ENCODE peak calls at places on chromosomes 6 and 20, in ten cellular contexts. P is uterus, Q is A549, Z is prostate gland, V is lower leg skin, R is brain microvascular endothelial cell, D is psoas muscle, L is sigmoid colon, F is GM12878, N is fibroblast of pulmonary artery. Y is an unnamed sample.

GRCh38 chr20:2297352-2297717 is 1.5 kb downstream of the TGM3 start:
- DNase-seq in F (no peak), V (peak), Z (no peak), L (no peak), D (no peak), P (no peak), R (no peak), Q (no peak), N (no peak), Y (no peak)

GRCh38 chr6:38588631-38589366 is 50.9 kb downstream of the BTBD9 start:
- DNase-seq in L (no peak), V (no peak), F (no peak), Z (no peak), D (no peak), Q (no peak), N (peak), P (no peak), R (no peak), Y (no peak)

GRCh38 chr20:49384437-49385434 is 97.7 kb downstream of the KCNB1 start:
- DNase-seq in D (peak), R (peak), L (peak), N (peak), P (peak), Q (peak), Z (no peak), F (no peak), V (no peak), Y (peak)

GRCh38 chr6:54083301-54083700 is 27.9 kb upstream of the MLIP start:
- DNase-seq in R (no peak), Z (no peak), D (peak), F (no peak), N (no peak), L (no peak), P (no peak), Q (no peak), V (no peak), Y (no peak)

GRCh38 chr20:23049201-23049932 is at the start of gene THBD:
- DNase-seq in L (peak), N (peak), F (no peak), P (peak), V (peak), D (peak), Q (peak), R (peak), Z (peak), Y (peak)

GRCh38 chr20:20785226-20785625 is 72.8 kb upstream of the RALGAPA2 start:
- DNase-seq in N (no peak), D (no peak), P (no peak), Z (no peak), L (no peak), V (no peak), F (no peak), R (no peak), Q (no peak), Y (no peak)

GRCh38 chr6:32190054-32190945 is at the start of gene PBX2:
- DNase-seq in P (peak), V (peak), L (peak), R (peak), N (peak), D (peak), Z (peak), Q (peak), F (peak), Y (peak)

GRCh38 chr6:137767931-137768690 is 98.9 kb upstream of the TNFAIP3 start:
- DNase-seq in L (no peak), Q (no peak), F (peak), D (no peak), R (peak), V (no peak), Z (no peak), P (no peak), N (peak), Y (peak)

GRCh38 chr20:46913329-46914044 is 18.8 kb downstream of the EYA2 start:
- DNase-seq in N (no peak), P (no peak), F (no peak), Q (no peak), R (no peak), D (no peak), L (no peak), Z (no peak), V (no peak), Y (no peak)

GRCh38 chr6:125477141-125477540 is 175.4 kb upstream of the HDDC2 start:
- DNase-seq in Z (no peak), L (no peak), R (peak), Q (no peak), N (no peak), P (no peak), F (no peak), D (no peak), V (no peak), Y (no peak)

GRCh38 chr6:125815050-125815910 is 24.5 kb downstream of the NCOA7 start:
- DNase-seq in D (no peak), V (no peak), P (no peak), R (no peak), L (no peak), F (no peak), Z (no peak), N (no peak), Q (no peak), Y (no peak)

GRCh38 chr6:15495375-15495901 is 167.4 kb downstream of the DTNBP1 start:
- DNase-seq in N (peak), V (no peak), D (peak), F (no peak), R (no peak), P (no peak), Q (no peak), Z (no peak), L (no peak), Y (no peak)

GRCh38 chr20:57167971-57168693 is 98.3 kb downstream of the BMP7 start:
- DNase-seq in N (no peak), L (peak), F (no peak), Z (no peak), Q (no peak), V (no peak), D (no peak), P (no peak), R (no peak), Y (no peak)

GRCh38 chr6:79636673-79637072 is 5.5 kb downstream of the SH3BGRL2 start:
- DNase-seq in V (no peak), D (no peak), N (no peak), Q (no peak), F (no peak), P (no peak), R (no peak), Z (no peak), L (no peak), Y (no peak)
- H3K4me3 ChIP-seq in V (no peak), D (no peak), N (no peak), Q (no peak), F (no peak), P (no peak), R (no peak), Z (no peak), L (no peak), Y (no peak)

DNA sequence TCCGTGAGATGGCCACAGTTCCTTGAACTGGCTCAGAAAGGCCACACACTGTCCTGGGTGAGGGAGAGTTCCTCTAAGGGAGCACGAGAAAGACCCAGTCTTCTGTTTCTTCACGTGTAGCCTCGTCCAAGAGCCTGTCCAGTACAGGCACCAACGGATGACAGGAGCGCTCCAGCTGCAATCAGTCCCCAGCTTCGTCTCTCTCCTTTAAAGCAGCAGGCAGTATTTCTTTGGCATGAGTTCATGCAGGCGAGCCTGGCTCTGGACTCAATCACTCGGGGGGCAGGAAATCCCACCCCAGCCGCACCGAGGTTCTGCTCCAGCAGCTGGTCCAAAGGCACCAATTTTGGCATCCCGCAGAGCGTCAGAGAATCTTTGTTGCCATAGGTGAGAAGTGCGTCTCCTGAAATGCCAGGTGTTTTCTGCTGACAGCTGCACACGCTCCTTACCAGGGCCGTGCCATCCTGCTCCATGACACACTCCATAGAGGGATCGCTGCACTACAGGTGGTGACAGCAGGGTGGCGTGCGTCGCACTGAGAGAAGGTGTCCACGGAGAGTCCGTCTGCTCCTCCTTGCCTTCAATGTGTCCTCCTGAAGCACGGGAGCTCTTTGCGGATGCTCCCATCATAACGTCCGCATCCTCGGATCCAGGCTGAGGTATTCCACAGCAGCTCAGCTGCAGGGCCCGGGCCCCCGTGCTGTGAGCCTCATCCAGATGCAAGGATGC is 59.6 kb upstream of the AFDN start:
- DNase-seq in V (no peak), D (no peak), P (no peak), Z (no peak), Q (no peak), L (peak), R (no peak), F (no peak), N (no peak), Y (no peak)
- TF ChIP-seq CTCF in V (no peak), D (peak), P (no peak), Z (no peak), Q (no peak), L (no peak), R (no peak), F (no peak), N (no peak), Y (no peak)

DNA sequence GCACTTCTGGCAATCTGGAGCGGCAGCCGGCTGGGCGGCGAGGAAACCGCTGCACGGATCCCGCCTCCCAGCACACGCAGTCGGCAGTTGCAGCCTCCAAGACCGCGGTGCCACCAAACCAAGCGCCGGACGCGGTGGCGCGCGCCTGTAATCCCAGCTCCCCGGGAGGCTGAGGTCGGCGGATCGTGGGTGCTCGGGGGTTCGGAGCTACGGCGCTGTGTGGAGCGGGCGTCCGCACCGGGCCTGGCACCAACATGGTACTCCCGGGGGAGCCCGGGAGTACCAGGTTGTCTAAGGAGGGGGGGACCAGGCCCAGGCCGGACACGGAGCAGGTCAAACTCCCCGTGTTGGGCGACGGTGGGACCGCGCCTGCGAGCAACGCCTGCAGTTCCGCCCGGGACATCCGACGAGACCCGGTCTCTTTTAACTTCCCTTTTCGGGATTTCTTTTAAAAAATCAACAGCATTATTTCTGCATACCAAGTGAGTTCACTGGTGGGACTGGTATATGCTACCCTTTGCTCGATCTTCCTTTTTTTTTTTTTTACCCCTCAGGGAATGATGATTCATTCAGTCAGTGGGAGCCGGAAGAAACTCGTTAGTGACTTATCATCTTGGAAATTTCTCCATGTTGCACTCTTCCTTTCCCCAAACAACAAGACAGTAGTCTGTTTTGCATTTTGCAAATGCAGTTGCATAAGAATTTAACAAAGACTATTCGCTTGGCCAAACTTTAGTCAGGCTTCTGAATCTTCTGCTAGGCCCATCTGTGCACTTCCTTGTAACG is 27.6 kb downstream of the ZNF311 start:
- DNase-seq in P (no peak), F (no peak), Z (no peak), R (peak), V (no peak), D (peak), L (no peak), N (peak), Q (no peak), Y (peak)
- H3K4me3 ChIP-seq in P (no peak), F (peak), Z (no peak), R (peak), V (peak), D (peak), L (no peak), N (peak), Q (no peak), Y (peak)

GRCh38 chr20:63254536-63255384 is 497 bp upstream of the NKAIN4 start:
- DNase-seq in R (no peak), Q (no peak), N (no peak), F (no peak), P (no peak), V (no peak), L (no peak), D (no peak), Z (no peak), Y (no peak)
- TF ChIP-seq CTCF in R (no peak), Q (no peak), N (no peak), F (no peak), P (no peak), V (no peak), L (no peak), D (no peak), Z (no peak), Y (no peak)

GRCh38 chr6:70668499-70668812 is 773 bp downstream of the SMAP1 start:
- DNase-seq in N (peak), Q (peak), V (no peak), D (no peak), L (no peak), R (no peak), P (no peak), Z (no peak), F (no peak), Y (no peak)

GRCh38 chr6:70667256-70667710 is 400 bp upstream of the SMAP1 start:
- DNase-seq in R (no peak), P (no peak), V (no peak), N (no peak), L (no peak), F (no peak), Z (no peak), Q (no peak), D (no peak), Y (no peak)

GRCh38 chr6:70667711-70668498 is at the start of gene SMAP1:
- DNase-seq in P (peak), L (peak), Q (peak), N (peak), R (peak), F (peak), D (peak), V (peak), Z (peak), Y (peak)

GRCh38 chr6:70669133-70669532 is 1.4 kb downstream of the SMAP1 start:
- DNase-seq in P (no peak), F (no peak), Z (no peak), D (no peak), R (no peak), L (no peak), N (no peak), V (no peak), Q (no peak), Y (no peak)

DNA sequence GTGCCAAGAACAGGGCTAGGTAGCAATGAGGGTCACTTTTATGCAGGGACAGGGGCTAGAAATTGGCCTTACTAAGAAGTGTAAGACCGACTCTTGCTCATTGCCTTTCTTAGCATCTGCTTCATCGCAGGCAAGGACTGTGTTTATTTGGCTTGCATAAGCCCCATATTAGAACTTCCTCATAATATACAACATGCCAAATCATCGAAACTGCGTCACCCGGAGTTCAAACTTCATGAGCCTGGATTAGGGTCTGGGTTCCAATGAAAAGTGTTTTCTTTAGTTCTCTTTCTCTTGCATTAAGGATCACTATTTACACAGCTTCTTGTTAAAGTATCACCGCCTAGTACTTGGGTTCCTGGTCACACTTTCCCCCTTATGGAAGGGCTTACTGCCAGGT is 957 bp upstream of the SMAP1 start:
- DNase-seq in F (no peak), V (no peak), Q (no peak), Z (no peak), R (no peak), L (no peak), N (no peak), P (no peak), D (no peak), Y (no peak)
- H3K4me3 ChIP-seq in F (no peak), V (no peak), Q (no peak), Z (no peak), R (no peak), L (peak), N (no peak), P (no peak), D (peak), Y (no peak)

GRCh38 chr6:98783578-98783977 is 50.8 kb upstream of the POU3F2 start:
- DNase-seq in N (no peak), P (no peak), D (no peak), Q (no peak), V (no peak), F (no peak), L (no peak), R (no peak), Z (no peak), Y (no peak)
- TF ChIP-seq CTCF in N (no peak), P (no peak), D (no peak), Q (no peak), V (no peak), F (no peak), L (no peak), R (no peak), Z (no peak), Y (no peak)

Y was measured in GM06990.